ENCODE peak calls at places on chromosomes 12 and 14, in nine cellular contexts. F, X, S, P, K, D, G, V and Q are unnamed samples.

GRCh38 chr12:22729898-22730443 is 105.0 kb downstream of the ETNK1 start:
- DNase-seq in V (no peak), X (no peak), F (peak), G (peak), S (no peak), D (no peak), P (no peak), K (no peak), Q (no peak)

GRCh38 chr12:123119808-123120207 is 31.1 kb downstream of the PITPNM2 start:
- DNase-seq in K (no peak), P (no peak), V (peak), X (peak), S (no peak), F (no peak), D (no peak), G (no peak), Q (no peak)

GRCh38 chr12:51801027-51801426 is 47.5 kb downstream of the FIGNL2 start:
- DNase-seq in X (no peak), S (no peak), G (no peak), K (no peak), P (no peak), D (no peak), V (no peak), F (no peak), Q (no peak)

GRCh38 chr12:125272252-125272980 is 207.2 kb downstream of the AACS start:
- DNase-seq in D (no peak), S (no peak), X (no peak), G (peak), K (no peak), F (no peak), P (no peak), V (no peak), Q (no peak)

GRCh38 chr12:11765817-11766794 is 116.6 kb downstream of the ETV6 start:
- DNase-seq in K (no peak), D (no peak), G (peak), S (no peak), F (peak), V (no peak), P (no peak), X (no peak), Q (no peak)

GRCh38 chr12:100404769-100405407 is 48.0 kb downstream of the SLC17A8 start:
- DNase-seq in D (no peak), P (peak), K (peak), F (peak), S (no peak), G (peak), V (no peak), X (peak), Q (peak)

GRCh38 chr12:95859344-95859816 is 628 bp downstream of the SNRPF start:
- DNase-seq in V (no peak), F (no peak), X (no peak), K (no peak), G (peak), P (no peak), D (no peak), S (no peak), Q (no peak)

GRCh38 chr14:89765346-89765745 is 189.2 kb downstream of the EFCAB11 start:
- DNase-seq in S (no peak), G (no peak), V (no peak), X (no peak), P (no peak), K (no peak), F (no peak), D (no peak), Q (no peak)

GRCh38 chr12:46874642-46875041 is 48.8 kb upstream of the SLC38A4 start:
- DNase-seq in K (no peak), S (no peak), P (no peak), V (no peak), G (peak), D (no peak), X (no peak), F (no peak), Q (no peak)

GRCh38 chr14:43005807-43006206 is 1399.1 kb downstream of the LRFN5 start:
- DNase-seq in G (no peak), F (peak), V (no peak), P (no peak), S (no peak), X (no peak), K (no peak), D (no peak), Q (no peak)

GRCh38 chr12:130925616-130926015 is 28.1 kb upstream of the ADGRD1 start:
- DNase-seq in S (no peak), V (no peak), K (no peak), F (no peak), P (no peak), X (no peak), D (no peak), G (peak), Q (no peak)

GRCh38 chr14:75295061-75295461 is 16.4 kb downstream of the FOS start:
- DNase-seq in X (no peak), F (peak), V (no peak), G (peak), P (no peak), D (no peak), S (peak), K (peak), Q (no peak)